ENCODE peak calls at places on chromosomes 4 and X, in six cellular contexts. One of them, this sample, is unnamed.

GRCh38 chr4:174575436-174575835 is 53.1 kb upstream of the HPGD start:
- DNase-seq in brain microvascular endothelial cell: no peak
- DNase-seq in AG09309: no peak
- DNase-seq in lung: no peak
- DNase-seq in esophagus squamous epithelium: no peak
- DNase-seq in lower leg skin: no peak
- DNase-seq in this sample: no peak

GRCh38 chr4:37917388-37917787 is 26.5 kb downstream of the TBC1D1 start:
- DNase-seq in lower leg skin: no peak
- DNase-seq in AG09309: no peak
- DNase-seq in esophagus squamous epithelium: no peak
- DNase-seq in brain microvascular endothelial cell: no peak
- DNase-seq in lung: no peak
- DNase-seq in this sample: no peak

GRCh38 chr4:189374176-189374575 is 566.5 kb upstream of the FRG1 start:
- DNase-seq in lung: no peak
- DNase-seq in brain microvascular endothelial cell: no peak
- DNase-seq in AG09309: no peak
- DNase-seq in lower leg skin: no peak
- DNase-seq in esophagus squamous epithelium: no peak
- DNase-seq in this sample: no peak

GRCh38 chr4:52317981-52318380 is 266.9 kb downstream of the SPATA18 start:
- DNase-seq in AG09309: no peak
- DNase-seq in brain microvascular endothelial cell: no peak
- DNase-seq in esophagus squamous epithelium: no peak
- DNase-seq in lung: no peak
- DNase-seq in lower leg skin: no peak
- DNase-seq in this sample: no peak

GRCh38 chr4:100838286-100838685 is 320.5 kb upstream of the EMCN start:
- DNase-seq in AG09309: no peak
- DNase-seq in brain microvascular endothelial cell: no peak
- DNase-seq in esophagus squamous epithelium: no peak
- DNase-seq in lung: no peak
- DNase-seq in lower leg skin: no peak
- DNase-seq in this sample: no peak

GRCh38 chr4:109424093-109424818 is 9.4 kb upstream of the SEC24B start:
- DNase-seq in AG09309: no peak
- DNase-seq in brain microvascular endothelial cell: no peak
- DNase-seq in esophagus squamous epithelium: no peak
- DNase-seq in lower leg skin: no peak
- DNase-seq in lung: no peak
- DNase-seq in this sample: no peak

GRCh38 chr4:44121210-44121609 is 327.4 kb downstream of the KCTD8 start:
- DNase-seq in AG09309: no peak
- DNase-seq in esophagus squamous epithelium: no peak
- DNase-seq in lung: no peak
- DNase-seq in lower leg skin: no peak
- DNase-seq in brain microvascular endothelial cell: no peak
- DNase-seq in this sample: no peak

GRCh38 chr4:161291222-161291621 is 872.6 kb downstream of the FSTL5 start:
- DNase-seq in esophagus squamous epithelium: no peak
- DNase-seq in AG09309: no peak
- DNase-seq in lower leg skin: no peak
- DNase-seq in lung: no peak
- DNase-seq in brain microvascular endothelial cell: no peak
- DNase-seq in this sample: no peak

GRCh38 chr4:47933798-47934197 is 19.4 kb upstream of the NFXL1 start:
- DNase-seq in lower leg skin: no peak
- DNase-seq in esophagus squamous epithelium: no peak
- DNase-seq in brain microvascular endothelial cell: no peak
- DNase-seq in AG09309: peak
- DNase-seq in lung: no peak
- DNase-seq in this sample: no peak

GRCh38 chr4:1601852-1602525 is 82.1 kb downstream of the FAM53A start:
- DNase-seq in brain microvascular endothelial cell: no peak
- DNase-seq in lower leg skin: no peak
- DNase-seq in esophagus squamous epithelium: no peak
- DNase-seq in lung: no peak
- DNase-seq in AG09309: no peak
- DNase-seq in this sample: no peak

GRCh38 chrX:30615229-30615628 is 37.7 kb upstream of the TASL start:
- DNase-seq in brain microvascular endothelial cell: peak
- DNase-seq in lower leg skin: no peak
- DNase-seq in esophagus squamous epithelium: no peak
- DNase-seq in AG09309: peak
- DNase-seq in lung: no peak
- DNase-seq in this sample: no peak

GRCh38 chr4:17418010-17418409 is 93.9 kb downstream of the QDPR start:
- DNase-seq in lower leg skin: no peak
- DNase-seq in esophagus squamous epithelium: no peak
- DNase-seq in lung: no peak
- DNase-seq in brain microvascular endothelial cell: no peak
- DNase-seq in AG09309: no peak
- DNase-seq in this sample: no peak

GRCh38 chrX:141443922-141444321 is 140.6 kb downstream of the SPANXA1 start:
- DNase-seq in lower leg skin: no peak
- DNase-seq in AG09309: no peak
- DNase-seq in esophagus squamous epithelium: no peak
- DNase-seq in brain microvascular endothelial cell: no peak
- DNase-seq in lung: no peak
- DNase-seq in this sample: no peak

GRCh38 chr4:124640037-124640730 is 72.3 kb downstream of the ANKRD50 start:
- DNase-seq in brain microvascular endothelial cell: peak
- DNase-seq in lung: no peak
- DNase-seq in lower leg skin: no peak
- DNase-seq in AG09309: peak
- DNase-seq in esophagus squamous epithelium: no peak
- DNase-seq in this sample: no peak
- H3K4me3 ChIP-seq in brain microvascular endothelial cell: no peak
- H3K4me3 ChIP-seq in lung: no peak
- H3K4me3 ChIP-seq in lower leg skin: no peak
- H3K4me3 ChIP-seq in AG09309: no peak
- H3K4me3 ChIP-seq in esophagus squamous epithelium: no peak
- H3K4me3 ChIP-seq in this sample: no peak

DNA sequence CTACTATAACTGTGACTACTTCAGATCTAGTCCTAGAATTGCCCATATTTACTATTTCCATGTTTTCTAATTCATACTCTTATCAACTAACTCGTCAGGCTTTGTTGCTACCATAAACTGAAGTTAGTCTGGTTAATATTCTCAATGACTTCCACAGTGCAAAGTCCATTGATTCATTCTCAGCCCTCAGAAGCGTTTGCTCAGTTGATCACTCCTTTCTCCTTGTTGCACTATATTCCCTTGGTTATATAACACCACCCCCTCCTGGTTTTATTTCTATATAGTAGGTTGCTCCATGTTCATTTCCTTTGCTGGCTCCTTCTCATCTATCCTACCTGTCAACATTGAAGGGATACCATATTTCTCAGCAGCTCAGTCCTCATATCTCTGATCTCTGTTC is 27.2 kb upstream of the SLC6A14 start:
- DNase-seq in esophagus squamous epithelium: no peak
- DNase-seq in brain microvascular endothelial cell: no peak
- DNase-seq in lung: no peak
- DNase-seq in AG09309: no peak
- DNase-seq in lower leg skin: no peak
- DNase-seq in this sample: no peak
- TF ChIP-seq CTCF in esophagus squamous epithelium: no peak
- TF ChIP-seq CTCF in brain microvascular endothelial cell: no peak
- TF ChIP-seq CTCF in lung: no peak
- TF ChIP-seq CTCF in AG09309: no peak
- TF ChIP-seq CTCF in lower leg skin: no peak
- TF ChIP-seq CTCF in this sample: no peak

GRCh38 chrX:9785944-9786741 is at the start of gene SHROOM2:
- DNase-seq in brain microvascular endothelial cell: no peak
- DNase-seq in lower leg skin: no peak
- DNase-seq in esophagus squamous epithelium: no peak
- DNase-seq in AG09309: no peak
- DNase-seq in lung: no peak
- DNase-seq in this sample: no peak
- H3K4me3 ChIP-seq in brain microvascular endothelial cell: peak
- H3K4me3 ChIP-seq in lower leg skin: no peak
- H3K4me3 ChIP-seq in esophagus squamous epithelium: peak
- H3K4me3 ChIP-seq in AG09309: peak
- H3K4me3 ChIP-seq in lung: peak
- H3K4me3 ChIP-seq in this sample: peak

GRCh38 chrX:73126240-73126639 is 46.9 kb upstream of the PABPC1L2A start:
- DNase-seq in brain microvascular endothelial cell: no peak
- DNase-seq in esophagus squamous epithelium: no peak
- DNase-seq in lower leg skin: no peak
- DNase-seq in lung: no peak
- DNase-seq in AG09309: no peak
- DNase-seq in this sample: no peak

GRCh38 chrX:73131276-73131675 is 52.0 kb upstream of the PABPC1L2A start:
- DNase-seq in esophagus squamous epithelium: no peak
- DNase-seq in lung: no peak
- DNase-seq in lower leg skin: no peak
- DNase-seq in brain microvascular endothelial cell: no peak
- DNase-seq in AG09309: no peak
- DNase-seq in this sample: no peak

GRCh38 chrX:73131877-73132276 is 52.6 kb upstream of the PABPC1L2A start:
- DNase-seq in brain microvascular endothelial cell: no peak
- DNase-seq in lung: no peak
- DNase-seq in lower leg skin: no peak
- DNase-seq in esophagus squamous epithelium: no peak
- DNase-seq in AG09309: no peak
- DNase-seq in this sample: no peak

DNA sequence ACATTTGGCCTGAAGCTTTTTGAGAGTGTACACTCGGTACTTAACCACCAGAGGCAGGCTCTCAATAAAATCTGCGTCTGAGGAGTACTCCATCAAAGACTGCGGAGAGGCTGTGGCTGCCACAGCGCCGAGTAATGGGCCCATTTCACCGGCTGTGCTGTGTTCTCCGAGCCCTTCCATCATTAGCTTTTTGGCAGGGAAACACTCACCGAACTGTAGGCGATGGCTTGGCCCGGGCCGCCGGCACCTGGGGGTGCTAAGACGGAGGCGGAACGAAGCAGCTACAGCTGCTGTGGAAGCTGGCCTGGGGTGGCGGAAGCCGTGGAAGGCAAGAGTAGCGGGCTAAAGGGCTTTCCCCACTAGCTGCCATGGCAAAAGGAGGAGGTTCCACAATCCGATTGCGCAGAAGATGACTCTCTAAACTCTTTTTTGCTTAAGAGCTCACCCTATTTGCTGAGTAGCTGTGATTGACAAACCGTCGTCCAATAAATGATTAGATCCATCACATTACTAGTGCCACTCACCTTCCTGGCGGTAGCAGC is 48.5 kb upstream of the PABPC1L2A start:
- DNase-seq in brain microvascular endothelial cell: no peak
- DNase-seq in lung: no peak
- DNase-seq in AG09309: no peak
- DNase-seq in esophagus squamous epithelium: no peak
- DNase-seq in lower leg skin: no peak
- DNase-seq in this sample: no peak
- TF ChIP-seq CTCF in brain microvascular endothelial cell: no peak
- TF ChIP-seq CTCF in lung: no peak
- TF ChIP-seq CTCF in AG09309: no peak
- TF ChIP-seq CTCF in esophagus squamous epithelium: no peak
- TF ChIP-seq CTCF in lower leg skin: no peak
- TF ChIP-seq CTCF in this sample: no peak

This sample was measured in thoracic aorta.